ENCODE peak calls at places on chromosomes 5 and 9, in eight cellular contexts. O, U, X, V, H, W, M and B are unnamed samples.

GRCh38 chr5:17314907-17315471 is 97.6 kb downstream of the BASP1 start:
- DNase-seq in V (no peak), O (no peak), U (no peak), X (no peak), M (no peak), W (no peak), H (peak), B (no peak)

GRCh38 chr9:93595861-93596365 is 19.5 kb downstream of the PHF2 start:
- DNase-seq in H (no peak), O (no peak), W (no peak), X (no peak), M (no peak), U (no peak), V (no peak), B (peak)

GRCh38 chr9:128218518-128219389 is 15.6 kb downstream of the DNM1 start:
- DNase-seq in X (peak), V (peak), O (peak), U (peak), H (peak), W (peak), M (peak), B (peak)

GRCh38 chr5:170503970-170504525 is at the start of gene KCNIP1:
- DNase-seq in M (no peak), U (no peak), V (peak), W (peak), X (no peak), H (no peak), O (no peak), B (peak)

GRCh38 chr9:21056931-21057330 is 20.8 kb downstream of the IFNB1 start:
- DNase-seq in X (no peak), O (no peak), M (no peak), U (no peak), H (peak), W (no peak), V (no peak), B (no peak)

GRCh38 chr5:160450164-160450932 is 28.7 kb downstream of the PTTG1 start:
- DNase-seq in M (no peak), W (no peak), X (no peak), H (peak), U (no peak), V (no peak), O (no peak), B (no peak)

GRCh38 chr9:105901514-105902109 is 207.3 kb downstream of the TMEM38B start:
- DNase-seq in U (peak), V (peak), H (peak), X (no peak), W (peak), O (no peak), M (no peak), B (peak)

GRCh38 chr9:83986765-83987401 is 6.3 kb downstream of the RMI1 start:
- DNase-seq in V (no peak), U (no peak), M (no peak), H (no peak), X (no peak), O (no peak), W (no peak), B (no peak)

GRCh38 chr9:71638627-71639026 is 129.7 kb downstream of the CEMIP2 start:
- DNase-seq in H (peak), U (no peak), W (no peak), V (no peak), O (no peak), X (no peak), M (no peak), B (no peak)

GRCh38 chr5:91641730-91642350 is 258.7 kb upstream of the ARRDC3 start:
- DNase-seq in V (peak), H (peak), W (no peak), O (no peak), M (no peak), X (no peak), U (no peak), B (no peak)

GRCh38 chr9:99445920-99446319 is 223.8 kb downstream of the SEC61B start:
- DNase-seq in H (no peak), U (no peak), M (no peak), O (no peak), V (no peak), X (no peak), W (no peak), B (no peak)

GRCh38 chr5:17966636-17967402 is 332.6 kb downstream of the TAF11L14 start:
- DNase-seq in V (no peak), X (no peak), M (no peak), W (no peak), U (no peak), H (no peak), O (no peak), B (no peak)

GRCh38 chr5:124927735-124928134 is 181.3 kb upstream of the ZNF608 start:
- DNase-seq in O (no peak), M (no peak), H (peak), X (no peak), W (no peak), U (no peak), V (no peak), B (no peak)

GRCh38 chr5:115170128-115170923 is 618 bp upstream of the TRIM36 start:
- DNase-seq in V (peak), U (peak), W (peak), H (peak), X (no peak), M (no peak), O (no peak), B (no peak)

GRCh38 chr5:35780236-35780635 is 76.5 kb upstream of the IL7R start:
- DNase-seq in V (no peak), O (no peak), X (no peak), H (no peak), W (no peak), U (no peak), M (no peak), B (no peak)

GRCh38 chr5:172789687-172790495 is 18.9 kb upstream of the DUSP1 start:
- DNase-seq in H (peak), M (no peak), O (peak), U (no peak), W (no peak), X (peak), V (no peak), B (no peak)

GRCh38 chr5:141001854-141002666 is 35.8 kb downstream of the PCDHAC2 start:
- DNase-seq in V (peak), U (no peak), W (peak), O (peak), X (peak), H (no peak), M (no peak), B (peak)

GRCh38 chr5:65760504-65761275 is 38.7 kb downstream of the NLN start:
- DNase-seq in V (no peak), M (no peak), W (no peak), H (peak), O (no peak), X (no peak), U (peak), B (no peak)

GRCh38 chr5:108743344-108743743 is 4.4 kb upstream of the FER start:
- DNase-seq in M (no peak), V (no peak), X (no peak), U (no peak), W (no peak), O (no peak), H (peak), B (no peak)

GRCh38 chr5:16456103-16456832 is 9.3 kb downstream of the ZNF622 start:
- DNase-seq in M (no peak), O (peak), X (no peak), V (peak), U (peak), W (no peak), H (peak), B (no peak)

GRCh38 chr9:91433180-91433579 is 9.5 kb upstream of the NFIL3 start:
- DNase-seq in M (no peak), X (no peak), V (peak), U (peak), H (peak), O (no peak), W (no peak), B (no peak)

GRCh38 chr9:94031380-94031779 is 52.9 kb upstream of the PTPDC1 start:
- DNase-seq in U (no peak), V (no peak), O (no peak), H (peak), X (no peak), M (no peak), W (no peak), B (no peak)

GRCh38 chr9:123659358-123659757 is 270.6 kb downstream of the DENND1A start:
- DNase-seq in X (no peak), M (no peak), W (no peak), H (no peak), V (no peak), U (no peak), O (no peak), B (no peak)

GRCh38 chr9:92668746-92669526 is 995 bp downstream of the IPPK start:
- DNase-seq in M (peak), V (peak), O (peak), H (peak), U (no peak), W (no peak), X (no peak), B (no peak)

GRCh38 chr9:12426198-12426864 is 266.9 kb upstream of the TYRP1 start:
- DNase-seq in U (no peak), X (no peak), V (peak), O (no peak), M (no peak), H (peak), W (no peak), B (no peak)

DNA sequence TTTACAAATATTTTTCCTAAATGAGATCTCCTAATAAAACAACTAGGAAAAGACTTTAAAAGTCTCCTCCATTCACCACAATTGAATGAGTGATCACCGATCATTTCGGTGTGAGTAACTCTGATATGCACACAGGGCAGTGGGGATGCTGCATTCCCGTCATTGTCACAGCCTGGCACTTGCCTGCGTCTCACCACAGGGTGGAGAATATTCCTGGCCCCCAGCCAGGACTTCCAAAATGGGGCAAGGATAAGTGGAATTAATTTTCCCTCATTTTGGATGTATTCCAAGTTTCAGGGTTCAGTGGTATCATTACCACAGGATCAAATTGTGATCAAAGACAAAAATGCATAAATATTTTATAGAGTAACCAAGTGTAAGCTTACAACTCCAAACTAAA is 107.1 kb downstream of the CTNND2 start:
- DNase-seq in U (no peak), X (no peak), V (no peak), W (no peak), O (no peak), H (no peak), M (no peak), B (no peak)
- TF ChIP-seq CTCF in U (no peak), X (no peak), V (no peak), W (no peak), O (no peak), H (no peak), M (no peak), B (no peak)

GRCh38 chr9:137304383-137305059 is 2.5 kb upstream of the NRARP start:
- DNase-seq in X (peak), H (peak), O (peak), U (no peak), V (peak), W (peak), M (no peak), B (peak)
- TF ChIP-seq CTCF in X (no peak), H (peak), O (peak), U (no peak), V (peak), W (peak), M (no peak), B (no peak)

DNA sequence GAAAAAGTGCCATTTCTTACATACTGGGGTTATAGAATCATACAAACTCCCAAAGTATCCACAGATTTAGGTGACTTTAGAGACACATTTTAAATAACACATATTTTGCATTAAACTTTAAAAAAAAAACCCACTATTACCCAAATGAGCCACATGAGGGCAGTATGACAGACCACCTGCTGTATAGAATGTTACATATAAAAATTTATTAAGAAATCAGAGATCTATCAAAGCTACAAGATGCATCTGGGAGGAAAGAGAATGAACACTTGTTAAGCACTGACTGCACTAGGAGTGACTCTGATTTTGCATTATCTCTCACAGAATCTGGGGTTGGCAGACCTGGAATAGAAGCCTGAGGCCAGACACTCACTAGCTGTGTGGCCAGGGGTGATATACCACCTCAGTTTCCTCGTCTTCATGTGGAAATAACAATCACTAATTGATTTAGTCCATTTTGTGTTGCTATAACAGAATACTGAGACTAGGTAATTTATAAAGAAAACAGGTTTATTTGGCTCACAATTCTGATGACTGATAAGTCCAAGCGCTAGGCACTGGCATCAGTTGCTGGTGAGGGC is 98.4 kb downstream of the ARSB start:
- DNase-seq in W (no peak), M (no peak), H (peak), X (no peak), U (no peak), O (no peak), V (no peak), B (no peak)
- TF ChIP-seq CTCF in W (peak), M (no peak), H (peak), X (no peak), U (peak), O (peak), V (peak), B (peak)

DNA sequence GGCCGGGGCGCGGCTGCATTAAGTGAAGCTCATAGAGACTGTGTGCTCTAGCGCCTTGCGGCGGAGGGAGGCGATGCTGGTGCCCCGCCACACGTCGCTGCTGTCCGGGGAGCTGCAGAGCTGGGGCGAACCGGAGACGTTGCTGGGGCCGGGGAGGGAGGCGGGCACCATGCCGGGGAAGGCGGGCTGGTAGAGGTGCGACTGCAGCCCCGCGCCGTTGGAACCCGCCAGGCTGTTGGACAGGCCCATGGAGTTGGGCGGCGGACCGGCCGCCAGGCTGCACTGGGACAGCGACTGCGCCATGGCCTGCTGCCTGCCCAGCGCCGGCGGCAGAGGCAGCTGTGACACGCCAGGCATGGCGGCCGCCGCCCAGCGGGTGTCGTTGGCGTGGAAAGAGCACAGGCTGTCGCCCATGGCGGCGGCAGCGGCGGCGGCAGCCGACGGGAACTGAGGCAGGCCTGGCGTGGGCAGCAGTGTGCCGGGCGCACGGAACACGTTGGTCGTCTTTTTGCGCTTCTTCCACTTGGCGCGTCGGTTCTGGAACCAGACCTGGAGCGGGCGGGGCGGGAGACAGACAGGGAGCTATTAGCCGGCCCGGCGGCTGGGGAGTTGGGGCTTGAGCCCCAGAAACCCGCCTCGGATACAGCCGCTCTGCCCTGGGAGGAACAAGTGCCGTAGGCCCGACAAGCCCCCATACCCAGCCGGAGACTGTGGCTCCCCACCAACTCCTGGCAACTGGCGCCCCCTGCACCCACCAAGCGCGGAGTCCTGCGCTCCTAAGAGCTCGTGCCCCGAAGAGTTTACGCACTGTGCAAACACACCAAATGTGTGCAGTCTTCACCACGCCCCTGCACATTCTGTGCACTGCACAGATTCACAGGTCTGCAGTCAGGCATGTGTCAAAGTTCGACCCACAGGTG is 8.0 kb downstream of the OTP start:
- DNase-seq in M (no peak), O (peak), H (no peak), W (peak), X (no peak), U (peak), V (peak), B (no peak)
- TF ChIP-seq CTCF in M (no peak), O (no peak), H (no peak), W (peak), X (no peak), U (peak), V (no peak), B (peak)

GRCh38 chr9:9499546-9499945 is 1113.3 kb downstream of the PTPRD start:
- DNase-seq in U (no peak), H (no peak), M (no peak), X (no peak), W (no peak), O (no peak), V (no peak), B (no peak)
- TF ChIP-seq CTCF in U (no peak), H (no peak), M (no peak), X (no peak), W (peak), O (no peak), V (no peak), B (no peak)

DNA sequence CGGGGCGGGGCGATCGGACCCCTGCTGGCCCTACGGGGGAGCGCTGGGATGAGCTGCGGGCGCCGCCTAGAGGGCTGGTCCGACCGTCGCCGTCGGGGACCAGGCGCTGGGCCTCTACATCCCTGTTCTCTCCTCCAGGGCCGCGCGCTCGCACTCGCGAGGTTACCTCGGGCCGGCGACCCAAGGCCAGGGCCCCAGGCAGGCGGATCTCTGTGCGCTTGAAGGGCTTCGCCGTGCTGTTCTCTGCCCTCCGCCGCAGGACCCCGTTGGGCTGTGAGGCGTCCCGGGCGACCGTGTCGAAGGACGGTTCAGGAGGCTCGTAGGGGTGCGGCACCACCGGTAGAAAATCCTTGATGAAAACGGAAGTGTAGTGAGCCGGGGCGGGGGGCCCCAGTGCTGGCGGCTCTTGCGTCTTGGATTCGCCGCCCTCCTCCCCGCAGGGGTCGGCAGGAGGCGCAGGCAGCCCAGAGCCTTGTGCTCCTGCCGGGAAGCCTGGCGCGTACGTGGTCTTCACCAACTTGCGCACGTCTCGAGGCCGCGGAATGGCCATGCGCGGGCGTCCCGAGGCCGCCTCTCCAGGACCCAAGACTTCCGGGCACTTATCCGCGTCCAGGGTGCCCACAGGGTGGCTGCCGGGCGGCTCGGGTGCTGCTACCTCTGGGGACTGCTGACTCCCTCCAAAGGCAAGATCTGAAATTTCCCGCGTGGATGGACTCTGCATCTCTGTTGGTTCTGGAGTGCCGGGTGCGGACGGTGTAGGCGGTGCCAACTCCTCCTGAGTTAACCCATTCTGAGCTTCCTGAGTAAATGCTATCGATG is 2.0 kb downstream of the PROB1 start:
- DNase-seq in W (peak), H (peak), M (no peak), X (no peak), U (peak), V (peak), O (peak), B (no peak)
- TF ChIP-seq CTCF in W (peak), H (peak), M (peak), X (peak), U (peak), V (peak), O (peak), B (no peak)

GRCh38 chr5:175448276-175448675 is 4.3 kb upstream of the DRD1 start:
- DNase-seq in U (no peak), M (no peak), X (no peak), W (no peak), H (no peak), O (no peak), V (no peak), B (no peak)

GRCh38 chr5:175443514-175444059 is 395 bp downstream of the DRD1 start:
- DNase-seq in W (no peak), H (no peak), V (no peak), O (no peak), U (peak), M (no peak), X (no peak), B (no peak)

GRCh38 chr5:175444905-175445456 is 999 bp upstream of the DRD1 start:
- DNase-seq in M (no peak), X (no peak), U (no peak), V (no peak), W (no peak), O (no peak), H (no peak), B (no peak)

GRCh38 chr5:175447571-175447970 is 3.6 kb upstream of the DRD1 start:
- DNase-seq in W (no peak), U (no peak), H (no peak), M (no peak), V (no peak), X (no peak), O (no peak), B (no peak)

DNA sequence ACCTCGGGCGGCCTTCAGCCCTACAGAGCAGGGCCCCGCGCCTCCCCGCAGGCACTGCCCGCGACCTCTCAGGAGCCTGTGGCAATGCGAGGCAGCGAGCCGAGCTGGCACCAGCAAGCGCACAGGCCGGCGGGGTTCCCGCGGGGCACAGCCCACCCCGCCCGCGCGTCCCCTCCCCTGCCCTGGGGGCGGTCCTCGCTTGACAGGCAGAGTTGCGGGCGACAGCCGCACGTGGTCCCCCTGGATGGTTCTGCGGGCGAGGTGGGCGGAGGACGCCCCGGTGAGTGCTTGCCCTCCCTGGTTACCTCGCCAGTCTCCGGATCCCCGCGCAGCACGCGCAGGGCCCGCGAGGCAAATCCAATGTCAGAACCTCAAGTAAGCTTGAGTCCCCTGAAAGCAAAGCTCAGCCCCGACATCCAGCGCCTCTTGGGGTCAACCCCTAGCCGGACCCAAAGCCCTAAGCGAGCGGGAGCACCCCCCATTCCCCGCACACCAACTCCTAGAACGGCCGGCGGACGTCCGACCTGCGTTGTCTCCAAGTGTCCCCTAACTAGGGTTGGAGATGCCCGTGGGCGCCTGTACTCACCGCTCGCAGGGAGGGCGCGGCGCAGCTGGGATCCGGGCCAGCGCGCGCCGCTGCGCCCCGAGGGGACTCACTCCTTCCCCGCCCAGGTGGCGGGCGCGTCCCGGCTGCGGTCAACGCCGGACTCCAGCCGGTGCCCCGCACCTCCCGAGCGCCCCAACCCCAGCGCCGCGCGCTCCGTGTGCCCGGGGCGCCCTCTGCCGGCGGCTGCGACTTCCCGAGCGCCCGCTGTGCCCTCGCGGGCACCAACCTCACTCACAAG is at the start of gene DRD1:
- DNase-seq in H (peak), M (no peak), O (peak), X (no peak), U (peak), W (peak), V (peak), B (peak)
- TF ChIP-seq CTCF in H (peak), M (peak), O (peak), X (peak), U (peak), W (peak), V (peak), B (peak)